ENCODE peak calls at places on chromosomes 3 and 15, in seven cellular contexts. F, I, Y, O, H, A and E are unnamed samples.
A peak's percentile ranks its signal among the peaks of the same experiment; 100 is the strongest.

GRCh38 chr3:149224736-149225594 is 3.3 kb upstream of the CP start:
- DNase-seq in F (no peak), I (peak; percentile 92), Y (peak; percentile 99), O (no peak), H (no peak), A (no peak), E (peak; percentile 75)

GRCh38 chr3:188154758-188155574 is 1.0 kb downstream of the LPP start:
- DNase-seq in F (peak; percentile 34), I (peak; percentile 43), Y (peak; percentile 46), O (no peak), H (no peak), A (no peak), E (no peak)

GRCh38 chr3:193590088-193590856 is 2.7 kb upstream of the OPA1 start:
- DNase-seq in F (no peak), I (peak; percentile 65), Y (peak; percentile 84), O (no peak), H (no peak), A (no peak), E (no peak)

GRCh38 chr15:92123848-92124631 is 269.6 kb upstream of the ST8SIA2 start:
- DNase-seq in F (peak; percentile 100), I (no peak), Y (no peak), O (peak; percentile 85), H (no peak), A (no peak), E (no peak)

GRCh38 chr3:105579439-105579838 is 212.7 kb downstream of the ALCAM start:
- DNase-seq in F (no peak), I (peak; percentile 39), Y (no peak), O (no peak), H (no peak), A (no peak), E (no peak)

GRCh38 chr3:34015204-34016142 is 217.0 kb downstream of the PDCD6IP start:
- DNase-seq in F (peak; percentile 78), I (peak; percentile 39), Y (no peak), O (peak; percentile 43), H (no peak), A (peak; percentile 58), E (no peak)

GRCh38 chr3:15055019-15055557 is 10.0 kb downstream of the MRPS25 start:
- DNase-seq in F (no peak), I (peak; percentile 59), Y (no peak), O (no peak), H (no peak), A (no peak), E (no peak)

GRCh38 chr3:159785276-159785675 is 203.4 kb upstream of the IL12A start:
- DNase-seq in F (no peak), I (peak; percentile 40), Y (peak; percentile 51), O (no peak), H (no peak), A (no peak), E (no peak)

GRCh38 chr3:172467170-172467824 is 19.0 kb upstream of the GHSR start:
- DNase-seq in F (peak; percentile 22), I (peak; percentile 66), Y (peak; percentile 52), O (no peak), H (no peak), A (no peak), E (peak; percentile 92)

GRCh38 chr3:194009892-194010533 is 125.9 kb upstream of the HES1 start:
- DNase-seq in F (peak; percentile 83), I (no peak), Y (no peak), O (peak; percentile 53), H (no peak), A (no peak), E (no peak)

GRCh38 chr3:12967751-12968209 is 105.4 kb downstream of the IQSEC1 start:
- DNase-seq in F (peak; percentile 88), I (peak; percentile 83), Y (peak; percentile 83), O (peak; percentile 96), H (peak; percentile 85), A (peak; percentile 87), E (peak; percentile 81)

GRCh38 chr3:121414924-121415323 is 130.9 kb downstream of the POLQ start:
- DNase-seq in F (peak; percentile 11), I (no peak), Y (no peak), O (no peak), H (no peak), A (no peak), E (peak; percentile 89)

GRCh38 chr3:147921044-147921443 is 511.9 kb downstream of the ZIC1 start:
- DNase-seq in F (no peak), I (peak; percentile 70), Y (no peak), O (no peak), H (no peak), A (no peak), E (no peak)

GRCh38 chr15:85764304-85764633 is 30.5 kb downstream of the KLHL25 start:
- DNase-seq in F (no peak), I (no peak), Y (no peak), O (no peak), H (no peak), A (no peak), E (no peak)

GRCh38 chr3:13045904-13046568 is 27.2 kb downstream of the IQSEC1 start:
- DNase-seq in F (no peak), I (no peak), Y (no peak), O (no peak), H (no peak), A (no peak), E (peak; percentile 13)

GRCh38 chr15:48806151-48806550 is 4.7 kb downstream of the CEP152 start:
- DNase-seq in F (peak; percentile 63), I (peak; percentile 15), Y (peak; percentile 57), O (peak; percentile 35), H (no peak), A (no peak), E (no peak)

DNA sequence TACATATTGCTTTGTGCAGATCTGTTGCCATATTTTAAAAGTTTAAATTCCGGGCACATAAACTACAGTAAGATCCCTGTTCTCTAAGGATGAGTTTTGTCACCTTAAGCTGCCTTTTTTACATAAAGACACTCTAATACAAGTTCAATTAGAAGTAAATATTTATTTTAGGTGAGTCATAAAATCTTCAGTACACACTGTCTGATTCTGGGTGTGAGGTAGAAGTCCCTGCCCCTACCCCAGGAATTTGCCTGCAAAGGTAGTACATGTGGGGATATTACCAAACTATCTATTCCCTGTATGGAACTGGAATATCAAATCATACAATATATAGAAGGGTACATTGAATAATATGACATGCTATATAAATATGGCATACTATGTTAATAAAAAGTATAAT is 6.3 kb downstream of the SCG3 start:
- DNase-seq in F (no peak), I (no peak), Y (no peak), O (no peak), H (no peak), A (no peak), E (no peak)
- H3K27ac ChIP-seq in F (no peak overlapping the region), I (no peak overlapping the region), Y (no peak overlapping the region), O (no peak overlapping the region), H (no peak overlapping the region), A (no peak overlapping the region), E (no peak overlapping the region)

GRCh38 chr3:103794656-103795055 is 1359.8 kb downstream of the ZPLD1 start:
- DNase-seq in F (peak; percentile 62), I (no peak), Y (no peak), O (no peak), H (no peak), A (no peak), E (no peak)
- H2BK120ac ChIP-seq in F (no peak overlapping the region), I (no peak overlapping the region), Y (no peak overlapping the region), O (no peak overlapping the region), H (no peak overlapping the region), A (no peak overlapping the region), E (no peak overlapping the region)

DNA sequence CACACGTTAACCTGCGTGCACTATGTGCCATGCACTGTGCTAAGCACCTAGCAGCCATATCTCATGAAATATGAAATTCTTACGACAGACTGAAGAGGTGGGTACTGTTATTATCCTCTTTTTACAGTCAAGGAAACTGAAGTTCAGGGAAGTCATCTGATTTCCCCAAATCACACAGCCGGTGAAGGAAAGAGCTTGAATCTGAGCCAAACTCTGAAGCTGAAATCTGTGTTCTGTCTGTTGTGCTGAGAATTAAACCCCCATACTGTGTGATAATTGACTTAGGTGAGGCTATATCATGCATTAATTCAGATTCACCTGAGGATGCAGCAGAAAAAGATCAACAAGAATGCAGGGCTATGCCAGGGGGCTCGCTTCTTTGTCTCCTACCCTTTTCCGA is 475 bp downstream of the FAM107A start:
- DNase-seq in F (no peak), I (no peak), Y (no peak), O (no peak), H (no peak), A (no peak), E (no peak)
- H3K9ac ChIP-seq in F (no peak overlapping the region), I (no peak overlapping the region), Y (peak overlapping the region; percentile 66), O (no peak overlapping the region), H (no peak overlapping the region), A (no peak overlapping the region), E (no peak overlapping the region)

GRCh38 chr15:75702431-75702830 is 10.2 kb downstream of the CSPG4 start:
- DNase-seq in F (no peak), I (no peak), Y (no peak), O (no peak), H (no peak), A (no peak), E (no peak)
- H3K27ac ChIP-seq in F (no peak overlapping the region), I (no peak overlapping the region), Y (no peak overlapping the region), O (no peak overlapping the region), H (no peak overlapping the region), A (no peak overlapping the region), E (no peak overlapping the region)